ENCODE peak calls at places on chromosomes 1 and 21, in seven cellular contexts. Z, O, U, F, J, M and H are unnamed samples.

GRCh38 chr1:154493276-154493675 is 8.7 kb upstream of the TDRD10 start:
- DNase-seq in Z (no peak), O (no peak), U (peak; percentile 22), F (no peak), J (no peak), M (no peak), H (no peak)

GRCh38 chr1:47487826-47488450 is 50.1 kb downstream of the FOXD2 start:
- DNase-seq in Z (no peak), O (no peak), U (no peak), F (no peak), J (no peak), M (no peak), H (no peak)

GRCh38 chr1:10857689-10858088 is 61.2 kb upstream of the CASZ1 start:
- DNase-seq in Z (no peak), O (no peak), U (no peak), F (no peak), J (no peak), M (no peak), H (no peak)

GRCh38 chr1:40758004-40758403 is 25.6 kb upstream of the KCNQ4 start:
- DNase-seq in Z (no peak), O (no peak), U (no peak), F (no peak), J (no peak), M (no peak), H (no peak)

GRCh38 chr1:185158806-185159205 is 1.8 kb downstream of the SWT1 start:
- DNase-seq in Z (no peak), O (no peak), U (no peak), F (no peak), J (no peak), M (no peak), H (no peak)

GRCh38 chr1:203324103-203325003 is 19.0 kb downstream of the BTG2 start:
- DNase-seq in Z (no peak), O (no peak), U (no peak), F (no peak), J (no peak), M (no peak), H (no peak)

GRCh38 chr1:29556657-29557056 is 320.3 kb downstream of the PTPRU start:
- DNase-seq in Z (no peak), O (peak; percentile 57), U (no peak), F (no peak), J (no peak), M (no peak), H (no peak)

GRCh38 chr1:27785763-27786162 is 12.7 kb downstream of the STX12 start:
- DNase-seq in Z (no peak), O (no peak), U (no peak), F (peak; percentile 65), J (no peak), M (no peak), H (no peak)

GRCh38 chr21:28832013-28832714 is 160.5 kb downstream of the LTN1 start:
- DNase-seq in Z (no peak), O (no peak), U (peak; percentile 15), F (no peak), J (no peak), M (no peak), H (no peak)

GRCh38 chr1:86466986-86467385 is 1.7 kb upstream of the CLCA1 start:
- DNase-seq in Z (no peak), O (no peak), U (no peak), F (no peak), J (no peak), M (no peak), H (no peak)

GRCh38 chr1:224641030-224641429 is 24.9 kb downstream of the CNIH3 start:
- DNase-seq in Z (peak; percentile 66), O (no peak), U (peak; percentile 34), F (peak; percentile 62), J (no peak), M (no peak), H (no peak)

GRCh38 chr1:201556841-201557571 is 18.1 kb downstream of the NAV1 start:
- DNase-seq in Z (no peak), O (peak; percentile 58), U (no peak), F (no peak), J (no peak), M (no peak), H (no peak)

GRCh38 chr1:167465018-167465417 is 53.3 kb downstream of the CD247 start:
- DNase-seq in Z (no peak), O (no peak), U (no peak), F (no peak), J (no peak), M (no peak), H (no peak)

GRCh38 chr1:187091666-187092065 is 262.9 kb downstream of the PLA2G4A start:
- DNase-seq in Z (no peak), O (no peak), U (no peak), F (no peak), J (no peak), M (no peak), H (no peak)

GRCh38 chr1:175129997-175130648 is 62.5 kb downstream of the KIAA0040 start:
- DNase-seq in Z (no peak), O (no peak), U (peak; percentile 23), F (no peak), J (no peak), M (no peak), H (no peak)

DNA sequence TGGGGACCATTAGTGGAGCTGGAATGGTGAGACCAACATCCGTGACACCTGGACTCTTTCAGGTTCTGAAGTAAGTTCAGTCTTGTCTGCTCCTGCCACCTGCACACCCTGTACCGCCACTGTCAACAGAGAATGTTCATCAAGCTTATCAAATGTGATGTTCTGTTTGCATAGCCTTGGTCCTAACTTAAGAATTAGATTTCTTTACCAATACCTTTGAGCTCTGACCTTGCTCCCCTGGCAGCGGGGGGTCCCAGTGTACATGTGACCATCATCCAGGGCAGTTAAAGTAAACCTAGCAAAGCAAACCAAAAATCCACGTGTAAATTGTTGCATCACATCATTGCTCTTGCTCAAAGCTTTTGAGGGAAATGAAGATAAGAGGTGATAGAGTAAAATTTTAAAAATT is 14.5 kb downstream of the SLC25A33 start:
- DNase-seq in Z (no peak), O (no peak), U (no peak), F (no peak), J (no peak), M (no peak), H (no peak)
- TF ChIP-seq EP300 in Z (no peak), O (no peak), U (no peak), F (no peak), J (no peak), M (no peak), H (no peak)

GRCh38 chr1:15960808-15961207 is 15.1 kb downstream of the ZBTB17 start:
- DNase-seq in Z (no peak), O (no peak), U (no peak), F (no peak), J (no peak), M (no peak), H (no peak)
- H3K4me1 ChIP-seq in Z (no peaks in the 10 kb centered on the region), O (peaks cover 36% of the 10 kb centered on the region), U (peaks cover 15% of the 10 kb centered on the region), F (peaks cover 5% of the 10 kb centered on the region), J (peaks cover 7% of the 10 kb centered on the region), M (peaks cover 32% of the 10 kb centered on the region), H (peaks cover 9% of the 10 kb centered on the region)

DNA sequence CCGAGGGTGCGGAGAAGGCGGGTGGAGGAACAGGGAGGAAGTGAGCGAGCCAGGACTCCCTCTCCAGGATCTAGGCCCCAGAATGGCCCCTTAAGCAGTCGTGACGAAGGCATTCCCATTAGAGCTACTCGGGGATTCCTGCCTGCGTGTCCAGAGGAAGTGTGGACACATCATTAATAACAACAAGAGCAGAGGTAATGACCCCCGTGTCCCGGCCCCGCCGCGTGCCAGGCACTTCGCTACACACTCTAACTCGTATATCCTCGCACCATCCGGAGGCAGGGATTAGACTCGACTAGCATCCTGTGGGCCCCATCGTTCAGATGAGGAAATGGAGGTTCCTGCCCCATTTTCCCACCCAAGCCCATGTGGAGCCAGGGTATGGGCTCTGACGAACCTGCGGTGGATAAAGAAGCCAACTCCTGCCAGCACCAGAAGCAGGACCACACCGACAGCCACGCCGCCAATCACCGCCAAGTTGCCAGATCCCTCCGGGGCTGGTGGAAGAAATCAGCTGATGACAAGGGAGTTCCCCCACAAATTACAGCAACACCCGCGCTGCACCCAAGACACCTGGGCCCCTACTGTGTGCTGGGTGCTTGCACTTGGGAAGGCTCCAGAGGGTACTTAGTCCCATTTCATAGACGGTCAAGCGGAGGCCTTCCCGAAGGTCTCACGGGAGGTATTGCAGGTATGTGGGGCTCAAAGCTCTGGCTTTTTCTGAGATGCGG is 21.6 kb downstream of the EPHA2 start:
- DNase-seq in Z (no peak), O (no peak), U (no peak), F (no peak), J (no peak), M (no peak), H (no peak)
- H3K36me3 ChIP-seq in Z (peaks cover 23% of the 10 kb centered on the region), O (peaks cover 85% of the 10 kb centered on the region), U (no peaks in the 10 kb centered on the region), F (peaks cover 74% of the 10 kb centered on the region), J (peaks cover 97% of the 10 kb centered on the region), M (peaks cover 73% of the 10 kb centered on the region), H (no peaks in the 10 kb centered on the region)

GRCh38 chr1:17208546-17208945 is 3.6 kb downstream of the PADI1 start:
- DNase-seq in Z (no peak), O (no peak), U (no peak), F (no peak), J (no peak), M (no peak), H (no peak)

GRCh38 chr1:17207046-17207445 is 2.1 kb downstream of the PADI1 start:
- DNase-seq in Z (no peak), O (no peak), U (no peak), F (peak; percentile 42), J (peak; percentile 24), M (no peak), H (no peak)

GRCh38 chr1:17207540-17207939 is 2.6 kb downstream of the PADI1 start:
- DNase-seq in Z (no peak), O (no peak), U (no peak), F (no peak), J (no peak), M (no peak), H (no peak)

GRCh38 chr1:17209446-17209845 is 4.5 kb downstream of the PADI1 start:
- DNase-seq in Z (no peak), O (no peak), U (no peak), F (no peak), J (no peak), M (no peak), H (no peak)

GRCh38 chr1:17207966-17208418 is 3.1 kb downstream of the PADI1 start:
- DNase-seq in Z (no peak), O (no peak), U (peak; percentile 47), F (no peak), J (no peak), M (no peak), H (no peak)
- TF ChIP-seq EP300 in Z (no peak), O (no peak), U (no peak), F (no peak), J (no peak), M (no peak), H (no peak)